ENCODE peak calls at places on chromosomes 6 and 20, in seven cellular contexts. One of them, this sample, is unnamed.

GRCh38 chr6:126015869-126016268 is 29.5 kb downstream of the TRMT11 start:
- DNase-seq in GM04503: no peak
- DNase-seq in HFFc6: peak
- DNase-seq in activated naive CD4-positive, alpha-beta T cell: no peak
- DNase-seq in stimulated activated CD4-positive, alpha-beta T cell treated with anti-CD3 and anti-CD28 coated beads, Interleukin-2, amount 100 ng/mL, for 4 hours: no peak
- DNase-seq in ELR: peak
- DNase-seq in upper lobe of right lung: no peak
- DNase-seq in this sample: no peak

GRCh38 chr6:134884752-134885151 is 65.1 kb downstream of the ALDH8A1 start:
- DNase-seq in upper lobe of right lung: no peak
- DNase-seq in HFFc6: no peak
- DNase-seq in GM04503: no peak
- DNase-seq in activated naive CD4-positive, alpha-beta T cell: no peak
- DNase-seq in stimulated activated CD4-positive, alpha-beta T cell treated with anti-CD3 and anti-CD28 coated beads, Interleukin-2, amount 100 ng/mL, for 4 hours: no peak
- DNase-seq in ELR: no peak
- DNase-seq in this sample: no peak

GRCh38 chr20:23152308-23152892 is 66.3 kb upstream of the CD93 start:
- DNase-seq in HFFc6: peak
- DNase-seq in activated naive CD4-positive, alpha-beta T cell: no peak
- DNase-seq in stimulated activated CD4-positive, alpha-beta T cell treated with anti-CD3 and anti-CD28 coated beads, Interleukin-2, amount 100 ng/mL, for 4 hours: no peak
- DNase-seq in GM04503: peak
- DNase-seq in upper lobe of right lung: no peak
- DNase-seq in ELR: peak
- DNase-seq in this sample: no peak

GRCh38 chr6:123898669-123899068 is 95.0 kb downstream of the NKAIN2 start:
- DNase-seq in HFFc6: no peak
- DNase-seq in activated naive CD4-positive, alpha-beta T cell: no peak
- DNase-seq in ELR: no peak
- DNase-seq in GM04503: no peak
- DNase-seq in stimulated activated CD4-positive, alpha-beta T cell treated with anti-CD3 and anti-CD28 coated beads, Interleukin-2, amount 100 ng/mL, for 4 hours: no peak
- DNase-seq in upper lobe of right lung: no peak
- DNase-seq in this sample: no peak

GRCh38 chr6:118894425-118895240 is 681 bp downstream of the ASF1A start:
- DNase-seq in HFFc6: peak
- DNase-seq in activated naive CD4-positive, alpha-beta T cell: peak
- DNase-seq in GM04503: no peak
- DNase-seq in upper lobe of right lung: peak
- DNase-seq in ELR: peak
- DNase-seq in stimulated activated CD4-positive, alpha-beta T cell treated with anti-CD3 and anti-CD28 coated beads, Interleukin-2, amount 100 ng/mL, for 4 hours: peak
- DNase-seq in this sample: peak

GRCh38 chr6:10248378-10248843 is 166.5 kb downstream of the TFAP2A start:
- DNase-seq in HFFc6: peak
- DNase-seq in ELR: peak
- DNase-seq in stimulated activated CD4-positive, alpha-beta T cell treated with anti-CD3 and anti-CD28 coated beads, Interleukin-2, amount 100 ng/mL, for 4 hours: no peak
- DNase-seq in upper lobe of right lung: no peak
- DNase-seq in GM04503: no peak
- DNase-seq in activated naive CD4-positive, alpha-beta T cell: no peak
- DNase-seq in this sample: no peak

GRCh38 chr6:43172127-43173007 is 1.3 kb downstream of the SRF start:
- DNase-seq in HFFc6: no peak
- DNase-seq in ELR: peak
- DNase-seq in stimulated activated CD4-positive, alpha-beta T cell treated with anti-CD3 and anti-CD28 coated beads, Interleukin-2, amount 100 ng/mL, for 4 hours: no peak
- DNase-seq in GM04503: no peak
- DNase-seq in upper lobe of right lung: peak
- DNase-seq in activated naive CD4-positive, alpha-beta T cell: no peak
- DNase-seq in this sample: peak

GRCh38 chr6:148723484-148723883 is 23.3 kb upstream of the UST start:
- DNase-seq in GM04503: peak
- DNase-seq in HFFc6: peak
- DNase-seq in upper lobe of right lung: no peak
- DNase-seq in activated naive CD4-positive, alpha-beta T cell: no peak
- DNase-seq in stimulated activated CD4-positive, alpha-beta T cell treated with anti-CD3 and anti-CD28 coated beads, Interleukin-2, amount 100 ng/mL, for 4 hours: no peak
- DNase-seq in ELR: peak
- DNase-seq in this sample: no peak

GRCh38 chr6:55953384-55953783 is 78.0 kb upstream of the BMP5 start:
- DNase-seq in GM04503: no peak
- DNase-seq in stimulated activated CD4-positive, alpha-beta T cell treated with anti-CD3 and anti-CD28 coated beads, Interleukin-2, amount 100 ng/mL, for 4 hours: no peak
- DNase-seq in ELR: peak
- DNase-seq in upper lobe of right lung: no peak
- DNase-seq in HFFc6: peak
- DNase-seq in activated naive CD4-positive, alpha-beta T cell: no peak
- DNase-seq in this sample: no peak

GRCh38 chr20:5774438-5774837 is 24.2 kb downstream of the SHLD1 start:
- DNase-seq in upper lobe of right lung: no peak
- DNase-seq in stimulated activated CD4-positive, alpha-beta T cell treated with anti-CD3 and anti-CD28 coated beads, Interleukin-2, amount 100 ng/mL, for 4 hours: no peak
- DNase-seq in ELR: no peak
- DNase-seq in GM04503: no peak
- DNase-seq in activated naive CD4-positive, alpha-beta T cell: no peak
- DNase-seq in HFFc6: no peak
- DNase-seq in this sample: no peak

GRCh38 chr6:47669684-47670515 is 28.5 kb upstream of the ADGRF4 start:
- DNase-seq in GM04503: no peak
- DNase-seq in HFFc6: no peak
- DNase-seq in activated naive CD4-positive, alpha-beta T cell: no peak
- DNase-seq in upper lobe of right lung: no peak
- DNase-seq in ELR: peak
- DNase-seq in stimulated activated CD4-positive, alpha-beta T cell treated with anti-CD3 and anti-CD28 coated beads, Interleukin-2, amount 100 ng/mL, for 4 hours: no peak
- DNase-seq in this sample: no peak

GRCh38 chr20:5171074-5171789 is 44.4 kb downstream of the CDS2 start:
- DNase-seq in activated naive CD4-positive, alpha-beta T cell: no peak
- DNase-seq in GM04503: no peak
- DNase-seq in HFFc6: no peak
- DNase-seq in upper lobe of right lung: no peak
- DNase-seq in ELR: no peak
- DNase-seq in stimulated activated CD4-positive, alpha-beta T cell treated with anti-CD3 and anti-CD28 coated beads, Interleukin-2, amount 100 ng/mL, for 4 hours: no peak
- DNase-seq in this sample: no peak

GRCh38 chr6:152351110-152351509 is 286.1 kb downstream of the SYNE1 start:
- DNase-seq in HFFc6: no peak
- DNase-seq in GM04503: no peak
- DNase-seq in activated naive CD4-positive, alpha-beta T cell: no peak
- DNase-seq in stimulated activated CD4-positive, alpha-beta T cell treated with anti-CD3 and anti-CD28 coated beads, Interleukin-2, amount 100 ng/mL, for 4 hours: no peak
- DNase-seq in ELR: no peak
- DNase-seq in upper lobe of right lung: no peak
- DNase-seq in this sample: no peak

GRCh38 chr6:142966294-142966693 is 21.3 kb upstream of the HIVEP2 start:
- DNase-seq in GM04503: no peak
- DNase-seq in activated naive CD4-positive, alpha-beta T cell: no peak
- DNase-seq in ELR: no peak
- DNase-seq in HFFc6: no peak
- DNase-seq in upper lobe of right lung: no peak
- DNase-seq in stimulated activated CD4-positive, alpha-beta T cell treated with anti-CD3 and anti-CD28 coated beads, Interleukin-2, amount 100 ng/mL, for 4 hours: no peak
- DNase-seq in this sample: no peak